ENCODE peak calls at places on chromosome 20, in six cellular contexts. One of them, this sample, is unnamed.
A peak's percentile ranks its signal among the peaks of the same experiment; 100 is the strongest.

GRCh38 chr20:17339000-17339399 is 112.2 kb downstream of the PCSK2 start:
- DNase-seq in CD14-positive monocyte: no peak
- DNase-seq in astrocyte of the spinal cord: no peak
- DNase-seq in mammary epithelial cell: no peak
- DNase-seq in fibroblast of mammary gland: no peak
- DNase-seq in fibroblast of the aortic adventitia: no peak
- DNase-seq in this sample: no peak

GRCh38 chr20:18404172-18404571 is 62.7 kb downstream of the DZANK1 start:
- DNase-seq in astrocyte of the spinal cord: peak; percentile 19
- DNase-seq in CD14-positive monocyte: no peak
- DNase-seq in fibroblast of the aortic adventitia: no peak
- DNase-seq in mammary epithelial cell: peak; percentile 64
- DNase-seq in fibroblast of mammary gland: no peak
- DNase-seq in this sample: peak; percentile 14

GRCh38 chr20:44800398-44801046 is 9.8 kb downstream of the RIMS4 start:
- DNase-seq in astrocyte of the spinal cord: no peak
- DNase-seq in fibroblast of the aortic adventitia: no peak
- DNase-seq in mammary epithelial cell: no peak
- DNase-seq in fibroblast of mammary gland: no peak
- DNase-seq in CD14-positive monocyte: peak; percentile 8
- DNase-seq in this sample: peak; percentile 20

GRCh38 chr20:25622450-25623224 is 1.2 kb downstream of the NANP start:
- DNase-seq in fibroblast of the aortic adventitia: peak; percentile 40
- DNase-seq in CD14-positive monocyte: no peak
- DNase-seq in fibroblast of mammary gland: peak; percentile 2
- DNase-seq in mammary epithelial cell: peak; percentile 19
- DNase-seq in astrocyte of the spinal cord: peak; percentile 17
- DNase-seq in this sample: peak; percentile 11

GRCh38 chr20:58293453-58293852 is 16.1 kb upstream of the RAB22A start:
- DNase-seq in fibroblast of mammary gland: no peak
- DNase-seq in mammary epithelial cell: peak; percentile 27
- DNase-seq in CD14-positive monocyte: no peak
- DNase-seq in fibroblast of the aortic adventitia: no peak
- DNase-seq in astrocyte of the spinal cord: no peak
- DNase-seq in this sample: peak; percentile 14

GRCh38 chr20:21048841-21049273 is 57.3 kb downstream of the LINC00237 start:
- DNase-seq in fibroblast of the aortic adventitia: no peak
- DNase-seq in fibroblast of mammary gland: peak; percentile 3
- DNase-seq in CD14-positive monocyte: peak; percentile 49
- DNase-seq in astrocyte of the spinal cord: no peak
- DNase-seq in mammary epithelial cell: no peak
- DNase-seq in this sample: peak; percentile 53

GRCh38 chr20:50005378-50006020 is 22.7 kb downstream of the SNAI1 start:
- DNase-seq in astrocyte of the spinal cord: no peak
- DNase-seq in fibroblast of mammary gland: no peak
- DNase-seq in CD14-positive monocyte: no peak
- DNase-seq in mammary epithelial cell: no peak
- DNase-seq in fibroblast of the aortic adventitia: no peak
- DNase-seq in this sample: no peak

GRCh38 chr20:56469077-56469449 is 636 bp downstream of the RTF2 start:
- DNase-seq in CD14-positive monocyte: no peak
- DNase-seq in fibroblast of mammary gland: no peak
- DNase-seq in astrocyte of the spinal cord: no peak
- DNase-seq in mammary epithelial cell: no peak
- DNase-seq in fibroblast of the aortic adventitia: peak; percentile 1
- DNase-seq in this sample: no peak

GRCh38 chr20:50799176-50799889 is 4.5 kb downstream of the BCAS4 start:
- DNase-seq in fibroblast of mammary gland: no peak
- DNase-seq in astrocyte of the spinal cord: no peak
- DNase-seq in CD14-positive monocyte: no peak
- DNase-seq in fibroblast of the aortic adventitia: no peak
- DNase-seq in mammary epithelial cell: no peak
- DNase-seq in this sample: no peak

GRCh38 chr20:49508435-49509199 is 26.1 kb upstream of the KCNB1 start:
- DNase-seq in mammary epithelial cell: peak; percentile 12
- DNase-seq in fibroblast of the aortic adventitia: peak; percentile 53
- DNase-seq in CD14-positive monocyte: no peak
- DNase-seq in fibroblast of mammary gland: peak; percentile 58
- DNase-seq in astrocyte of the spinal cord: peak; percentile 43
- DNase-seq in this sample: peak; percentile 57

GRCh38 chr20:34515484-34516037 is 661 bp upstream of the DYNLRB1 start:
- DNase-seq in astrocyte of the spinal cord: peak; percentile 52
- DNase-seq in CD14-positive monocyte: no peak
- DNase-seq in mammary epithelial cell: peak; percentile 79
- DNase-seq in fibroblast of the aortic adventitia: no peak
- DNase-seq in fibroblast of mammary gland: peak; percentile 43
- DNase-seq in this sample: peak; percentile 80

GRCh38 chr20:49612127-49612738 is 44.3 kb upstream of the PTGIS start:
- DNase-seq in astrocyte of the spinal cord: no peak
- DNase-seq in fibroblast of the aortic adventitia: no peak
- DNase-seq in CD14-positive monocyte: no peak
- DNase-seq in mammary epithelial cell: no peak
- DNase-seq in fibroblast of mammary gland: no peak
- DNase-seq in this sample: no peak

GRCh38 chr20:19986419-19986818 is 30.7 kb upstream of the NAA20 start:
- DNase-seq in fibroblast of mammary gland: peak; percentile 77
- DNase-seq in mammary epithelial cell: peak; percentile 61
- DNase-seq in fibroblast of the aortic adventitia: peak; percentile 75
- DNase-seq in astrocyte of the spinal cord: peak; percentile 34
- DNase-seq in CD14-positive monocyte: no peak
- DNase-seq in this sample: peak; percentile 58

GRCh38 chr20:40897177-40897700 is 131.4 kb upstream of the TOP1 start:
- DNase-seq in CD14-positive monocyte: no peak
- DNase-seq in mammary epithelial cell: no peak
- DNase-seq in fibroblast of the aortic adventitia: peak; percentile 57
- DNase-seq in fibroblast of mammary gland: peak; percentile 68
- DNase-seq in astrocyte of the spinal cord: peak; percentile 22
- DNase-seq in this sample: no peak

GRCh38 chr20:934186-934840 is 18.2 kb upstream of the ANGPT4 start:
- DNase-seq in fibroblast of the aortic adventitia: no peak
- DNase-seq in CD14-positive monocyte: no peak
- DNase-seq in mammary epithelial cell: no peak
- DNase-seq in fibroblast of mammary gland: no peak
- DNase-seq in astrocyte of the spinal cord: no peak
- DNase-seq in this sample: no peak

GRCh38 chr20:48329676-48330644 is 497.8 kb downstream of the PREX1 start:
- DNase-seq in astrocyte of the spinal cord: peak; percentile 61
- DNase-seq in fibroblast of mammary gland: peak; percentile 22
- DNase-seq in mammary epithelial cell: peak; percentile 14
- DNase-seq in CD14-positive monocyte: no peak
- DNase-seq in fibroblast of the aortic adventitia: peak; percentile 36
- DNase-seq in this sample: peak; percentile 23

GRCh38 chr20:47362361-47363219 is 6.1 kb upstream of the ZMYND8 start:
- DNase-seq in CD14-positive monocyte: no peak
- DNase-seq in fibroblast of the aortic adventitia: no peak
- DNase-seq in fibroblast of mammary gland: no peak
- DNase-seq in astrocyte of the spinal cord: no peak
- DNase-seq in mammary epithelial cell: no peak
- DNase-seq in this sample: no peak

GRCh38 chr20:48538058-48538825 is 289.6 kb downstream of the PREX1 start:
- DNase-seq in astrocyte of the spinal cord: peak; percentile 59
- DNase-seq in mammary epithelial cell: peak; percentile 90
- DNase-seq in fibroblast of the aortic adventitia: peak; percentile 91
- DNase-seq in fibroblast of mammary gland: peak; percentile 2
- DNase-seq in CD14-positive monocyte: no peak
- DNase-seq in this sample: peak; percentile 71

GRCh38 chr20:50385733-50386640 is 124.2 kb upstream of the PTPN1 start:
- DNase-seq in mammary epithelial cell: no peak
- DNase-seq in fibroblast of mammary gland: no peak
- DNase-seq in fibroblast of the aortic adventitia: no peak
- DNase-seq in astrocyte of the spinal cord: no peak
- DNase-seq in CD14-positive monocyte: no peak
- DNase-seq in this sample: no peak

GRCh38 chr20:37308098-37309050 is 18.9 kb downstream of the MANBAL start:
- DNase-seq in mammary epithelial cell: peak; percentile 75
- DNase-seq in fibroblast of the aortic adventitia: no peak
- DNase-seq in astrocyte of the spinal cord: no peak
- DNase-seq in CD14-positive monocyte: no peak
- DNase-seq in fibroblast of mammary gland: no peak
- DNase-seq in this sample: no peak

GRCh38 chr20:24956001-24956761 is 7.1 kb downstream of the CST7 start:
- DNase-seq in fibroblast of mammary gland: no peak
- DNase-seq in astrocyte of the spinal cord: no peak
- DNase-seq in mammary epithelial cell: no peak
- DNase-seq in fibroblast of the aortic adventitia: no peak
- DNase-seq in CD14-positive monocyte: no peak
- DNase-seq in this sample: no peak

GRCh38 chr20:45967551-45968080 is 4.4 kb downstream of the ZNF335 start:
- DNase-seq in fibroblast of mammary gland: no peak
- DNase-seq in CD14-positive monocyte: peak; percentile 27
- DNase-seq in mammary epithelial cell: no peak
- DNase-seq in fibroblast of the aortic adventitia: no peak
- DNase-seq in astrocyte of the spinal cord: no peak
- DNase-seq in this sample: no peak

GRCh38 chr20:10573951-10574339 is 99.9 kb downstream of the JAG1 start:
- DNase-seq in CD14-positive monocyte: no peak
- DNase-seq in mammary epithelial cell: no peak
- DNase-seq in astrocyte of the spinal cord: no peak
- DNase-seq in fibroblast of mammary gland: no peak
- DNase-seq in fibroblast of the aortic adventitia: no peak
- DNase-seq in this sample: no peak

GRCh38 chr20:58612021-58612700 is 38.9 kb upstream of the STX16 start:
- DNase-seq in astrocyte of the spinal cord: peak; percentile 55
- DNase-seq in fibroblast of the aortic adventitia: peak; percentile 46
- DNase-seq in CD14-positive monocyte: no peak
- DNase-seq in mammary epithelial cell: no peak
- DNase-seq in fibroblast of mammary gland: no peak
- DNase-seq in this sample: no peak

GRCh38 chr20:34334654-34335407 is 28.2 kb upstream of the ITCH start:
- DNase-seq in astrocyte of the spinal cord: no peak
- DNase-seq in fibroblast of the aortic adventitia: no peak
- DNase-seq in CD14-positive monocyte: no peak
- DNase-seq in mammary epithelial cell: peak; percentile 66
- DNase-seq in fibroblast of mammary gland: no peak
- DNase-seq in this sample: peak; percentile 42

GRCh38 chr20:19828233-19828632 is 70.2 kb downstream of the RIN2 start:
- DNase-seq in mammary epithelial cell: peak; percentile 78
- DNase-seq in astrocyte of the spinal cord: peak; percentile 59
- DNase-seq in CD14-positive monocyte: peak; percentile 77
- DNase-seq in fibroblast of mammary gland: peak; percentile 35
- DNase-seq in fibroblast of the aortic adventitia: no peak
- DNase-seq in this sample: peak; percentile 72

GRCh38 chr20:17533396-17533795 is 2.2 kb upstream of the BFSP1 start:
- DNase-seq in CD14-positive monocyte: no peak
- DNase-seq in mammary epithelial cell: peak; percentile 51
- DNase-seq in astrocyte of the spinal cord: peak; percentile 48
- DNase-seq in fibroblast of mammary gland: peak; percentile 72
- DNase-seq in fibroblast of the aortic adventitia: peak; percentile 64
- DNase-seq in this sample: peak; percentile 71

GRCh38 chr20:57392130-57392445 is 892 bp downstream of the RBM38 start:
- DNase-seq in CD14-positive monocyte: no peak
- DNase-seq in mammary epithelial cell: no peak
- DNase-seq in fibroblast of the aortic adventitia: no peak
- DNase-seq in astrocyte of the spinal cord: no peak
- DNase-seq in fibroblast of mammary gland: no peak
- DNase-seq in this sample: no peak

GRCh38 chr20:53227523-53227922 is 255.4 kb downstream of the TSHZ2 start:
- DNase-seq in mammary epithelial cell: no peak
- DNase-seq in CD14-positive monocyte: no peak
- DNase-seq in fibroblast of the aortic adventitia: peak; percentile 6
- DNase-seq in astrocyte of the spinal cord: no peak
- DNase-seq in fibroblast of mammary gland: peak; percentile 40
- DNase-seq in this sample: no peak

GRCh38 chr20:45254867-45255266 is 503 bp upstream of the SLPI start:
- DNase-seq in fibroblast of the aortic adventitia: peak; percentile 77
- DNase-seq in astrocyte of the spinal cord: peak; percentile 7
- DNase-seq in CD14-positive monocyte: no peak
- DNase-seq in fibroblast of mammary gland: peak; percentile 66
- DNase-seq in mammary epithelial cell: peak; percentile 91
- DNase-seq in this sample: peak; percentile 99

GRCh38 chr20:48547682-48548081 is 280.1 kb downstream of the PREX1 start:
- DNase-seq in astrocyte of the spinal cord: no peak
- DNase-seq in mammary epithelial cell: no peak
- DNase-seq in fibroblast of the aortic adventitia: no peak
- DNase-seq in CD14-positive monocyte: no peak
- DNase-seq in fibroblast of mammary gland: no peak
- DNase-seq in this sample: no peak

DNA sequence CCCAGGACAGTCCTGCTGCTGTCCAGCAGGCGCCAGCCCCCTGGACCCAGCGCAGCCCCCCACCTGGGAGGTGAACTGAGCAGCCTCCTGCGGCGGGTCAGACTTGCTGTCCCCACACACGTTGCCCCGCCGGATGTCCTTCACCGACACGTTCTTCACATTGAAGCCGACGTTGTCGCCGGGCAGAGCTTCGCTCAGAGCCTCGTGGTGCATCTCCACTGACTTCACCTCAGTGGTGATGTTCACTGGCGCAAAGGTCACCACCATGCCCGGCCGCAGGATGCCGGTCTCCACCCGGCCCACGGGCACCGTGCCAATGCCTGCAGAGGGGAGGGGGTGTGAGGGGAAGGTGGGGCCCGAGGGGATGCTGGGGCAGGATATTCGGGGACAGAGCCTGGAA is 8.5 kb downstream of the EEF1A2 start:
- DNase-seq in fibroblast of mammary gland: no peak
- DNase-seq in CD14-positive monocyte: no peak
- DNase-seq in astrocyte of the spinal cord: no peak
- DNase-seq in mammary epithelial cell: no peak
- DNase-seq in fibroblast of the aortic adventitia: no peak
- DNase-seq in this sample: no peak
- TF ChIP-seq CTCF in fibroblast of mammary gland: no peak
- TF ChIP-seq CTCF in CD14-positive monocyte: no peak
- TF ChIP-seq CTCF in astrocyte of the spinal cord: no peak
- TF ChIP-seq CTCF in mammary epithelial cell: no peak
- TF ChIP-seq CTCF in fibroblast of the aortic adventitia: no peak
- TF ChIP-seq CTCF in this sample: no peak

GRCh38 chr20:60210779-60211617 is 252.8 kb downstream of the CDH26 start:
- DNase-seq in astrocyte of the spinal cord: peak; percentile 63
- DNase-seq in mammary epithelial cell: peak; percentile 36
- DNase-seq in fibroblast of mammary gland: peak; percentile 55
- DNase-seq in CD14-positive monocyte: peak; percentile 68
- DNase-seq in fibroblast of the aortic adventitia: peak; percentile 67
- DNase-seq in this sample: peak; percentile 57
- TF ChIP-seq CTCF in astrocyte of the spinal cord: peak; percentile 91
- TF ChIP-seq CTCF in mammary epithelial cell: peak; percentile 97
- TF ChIP-seq CTCF in fibroblast of mammary gland: peak; percentile 88
- TF ChIP-seq CTCF in CD14-positive monocyte: peak; percentile 96
- TF ChIP-seq CTCF in fibroblast of the aortic adventitia: peak; percentile 96
- TF ChIP-seq CTCF in this sample: peak; percentile 91

GRCh38 chr20:9177278-9177677 is 108.4 kb downstream of the PLCB4 start:
- DNase-seq in fibroblast of mammary gland: no peak
- DNase-seq in astrocyte of the spinal cord: no peak
- DNase-seq in CD14-positive monocyte: no peak
- DNase-seq in fibroblast of the aortic adventitia: no peak
- DNase-seq in mammary epithelial cell: no peak
- DNase-seq in this sample: peak; percentile 33

GRCh38 chr20:9169409-9169808 is 100.5 kb downstream of the PLCB4 start:
- DNase-seq in fibroblast of the aortic adventitia: no peak
- DNase-seq in fibroblast of mammary gland: no peak
- DNase-seq in astrocyte of the spinal cord: no peak
- DNase-seq in CD14-positive monocyte: no peak
- DNase-seq in mammary epithelial cell: no peak
- DNase-seq in this sample: no peak

GRCh38 chr20:9172908-9173307 is 104.0 kb downstream of the PLCB4 start:
- DNase-seq in CD14-positive monocyte: no peak
- DNase-seq in fibroblast of mammary gland: peak; percentile 44
- DNase-seq in astrocyte of the spinal cord: peak; percentile 43
- DNase-seq in mammary epithelial cell: no peak
- DNase-seq in fibroblast of the aortic adventitia: peak; percentile 22
- DNase-seq in this sample: peak; percentile 18
- TF ChIP-seq CTCF in CD14-positive monocyte: no peak
- TF ChIP-seq CTCF in fibroblast of mammary gland: peak; percentile 36
- TF ChIP-seq CTCF in astrocyte of the spinal cord: peak; percentile 37
- TF ChIP-seq CTCF in mammary epithelial cell: peak; percentile 54
- TF ChIP-seq CTCF in fibroblast of the aortic adventitia: peak; percentile 37
- TF ChIP-seq CTCF in this sample: no peak

GRCh38 chr20:61841551-61841950 is 224.1 kb downstream of the TAF4 start:
- DNase-seq in fibroblast of the aortic adventitia: no peak
- DNase-seq in mammary epithelial cell: no peak
- DNase-seq in fibroblast of mammary gland: no peak
- DNase-seq in astrocyte of the spinal cord: no peak
- DNase-seq in CD14-positive monocyte: no peak
- DNase-seq in this sample: no peak
- TF ChIP-seq CTCF in fibroblast of the aortic adventitia: no peak
- TF ChIP-seq CTCF in mammary epithelial cell: no peak
- TF ChIP-seq CTCF in fibroblast of mammary gland: no peak
- TF ChIP-seq CTCF in astrocyte of the spinal cord: no peak
- TF ChIP-seq CTCF in CD14-positive monocyte: no peak
- TF ChIP-seq CTCF in this sample: no peak